ENCODE peak calls at places on chromosomes 16 and 17, in six cellular contexts. W is lower lobe of right lung, T is HFF-Myc, Y is adrenal gland, X is tibial artery, M is brain microvascular endothelial cell. E is an unnamed sample.

GRCh38 chr17:79664925-79665738 is 54.3 kb upstream of the RBFOX3 start:
- DNase-seq in W (peak), T (no peak), Y (peak), X (peak), M (no peak), E (no peak)

GRCh38 chr16:48535831-48536599 is 74.0 kb downstream of the N4BP1 start:
- DNase-seq in W (peak), T (no peak), Y (peak), X (peak), M (peak), E (peak)

GRCh38 chr16:78775161-78775561 is 675.7 kb downstream of the WWOX start:
- DNase-seq in W (no peak), T (no peak), Y (no peak), X (no peak), M (no peak), E (no peak)

GRCh38 chr17:66507103-66507923 is 204.9 kb downstream of the PRKCA start:
- DNase-seq in W (no peak), T (no peak), Y (peak), X (no peak), M (peak), E (no peak)

GRCh38 chr17:54992797-54993639 is 24.5 kb downstream of the STXBP4 start:
- DNase-seq in W (no peak), T (peak), Y (no peak), X (no peak), M (no peak), E (no peak)

GRCh38 chr17:61361084-61361483 is 38.6 kb upstream of the TBX2 start:
- DNase-seq in W (no peak), T (no peak), Y (no peak), X (no peak), M (no peak), E (peak)

GRCh38 chr16:57616241-57616640 is 12.2 kb upstream of the ADGRG1 start:
- DNase-seq in W (no peak), T (no peak), Y (peak), X (peak), M (no peak), E (no peak)

GRCh38 chr16:57534881-57535658 is 1.3 kb downstream of the CCDC102A start:
- DNase-seq in W (peak), T (no peak), Y (no peak), X (peak), M (no peak), E (no peak)

GRCh38 chr16:20612551-20613470 is 36.6 kb upstream of the ACSM2B start:
- DNase-seq in W (peak), T (no peak), Y (peak), X (peak), M (no peak), E (no peak)

GRCh38 chr16:11250091-11250785 is 5.8 kb downstream of the SOCS1 start:
- DNase-seq in W (no peak), T (no peak), Y (no peak), X (no peak), M (no peak), E (no peak)

GRCh38 chr16:88983157-88983556 is 6.2 kb upstream of the CBFA2T3 start:
- DNase-seq in W (no peak), T (no peak), Y (no peak), X (no peak), M (no peak), E (no peak)

GRCh38 chr17:561118-561517 is 153.5 kb downstream of the VPS53 start:
- DNase-seq in W (no peak), T (no peak), Y (no peak), X (no peak), M (peak), E (no peak)

GRCh38 chr17:50221500-50222480 is 20.4 kb upstream of the COL1A1 start:
- DNase-seq in W (peak), T (no peak), Y (no peak), X (peak), M (no peak), E (no peak)

GRCh38 chr17:75289832-75290337 is 652 bp upstream of the SLC25A19 start:
- DNase-seq in W (peak), T (no peak), Y (peak), X (peak), M (peak), E (no peak)

GRCh38 chr16:82456683-82457082 is 170.1 kb upstream of the CDH13 start:
- DNase-seq in W (peak), T (peak), Y (peak), X (peak), M (peak), E (no peak)
- TF ChIP-seq CTCF in W (peak), T (peak), Y (peak), X (peak), M (peak), E (peak)

GRCh38 chr17:81458628-81459027 is 54.0 kb downstream of the ACTG1 start:
- DNase-seq in W (no peak), T (no peak), Y (no peak), X (no peak), M (no peak), E (no peak)
- TF ChIP-seq CTCF in W (no peak), T (no peak), Y (no peak), X (no peak), M (no peak), E (no peak)

GRCh38 chr16:55372792-55373488 is 48.9 kb downstream of the IRX6 start:
- DNase-seq in W (no peak), T (no peak), Y (peak), X (no peak), M (no peak), E (no peak)

GRCh38 chr16:55368205-55368604 is 44.2 kb downstream of the IRX6 start:
- DNase-seq in W (no peak), T (no peak), Y (peak), X (no peak), M (no peak), E (no peak)

GRCh38 chr16:55373489-55373832 is 49.5 kb downstream of the IRX6 start:
- DNase-seq in W (no peak), T (no peak), Y (no peak), X (no peak), M (no peak), E (no peak)

GRCh38 chr16:55369151-55369550 is 45.1 kb downstream of the IRX6 start:
- DNase-seq in W (no peak), T (no peak), Y (no peak), X (no peak), M (no peak), E (no peak)

DNA sequence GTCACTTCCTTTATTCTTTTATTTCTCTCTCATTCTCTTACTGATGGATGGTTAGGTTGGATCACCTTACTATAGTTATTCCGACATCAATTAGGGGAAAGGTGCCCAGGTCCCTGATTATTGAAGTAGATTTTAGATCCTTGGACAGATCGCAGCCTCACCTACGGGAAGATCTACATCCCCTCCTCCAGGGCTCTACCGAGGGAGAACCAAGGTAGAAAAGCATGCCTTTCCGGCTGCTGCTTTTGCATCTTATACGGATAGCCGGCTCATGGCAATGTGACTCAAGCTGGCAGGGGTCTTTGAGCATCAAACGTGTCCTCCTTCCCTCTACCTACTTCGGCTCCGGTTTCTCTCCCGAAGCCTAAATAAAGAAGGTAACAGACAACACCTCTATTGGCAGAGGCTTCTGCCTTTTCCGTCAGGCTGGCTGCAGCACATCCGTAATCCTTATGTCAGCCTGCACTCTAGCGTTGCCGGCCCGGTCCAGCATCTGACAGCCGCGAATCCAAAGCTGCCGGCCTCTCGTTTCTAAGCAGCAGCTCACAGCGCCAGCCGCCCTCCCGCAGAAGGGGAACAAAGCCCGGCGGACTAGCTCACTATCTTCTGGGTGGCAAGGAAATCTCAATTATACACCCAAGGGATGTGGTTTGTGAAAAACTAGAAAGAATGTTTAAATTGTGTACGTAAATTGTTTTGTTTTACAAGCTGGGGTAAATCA is 46.9 kb downstream of the IRX6 start:
- DNase-seq in W (peak), T (no peak), Y (peak), X (peak), M (peak), E (no peak)
- TF ChIP-seq CTCF in W (peak), T (peak), Y (no peak), X (peak), M (peak), E (peak)

DNA sequence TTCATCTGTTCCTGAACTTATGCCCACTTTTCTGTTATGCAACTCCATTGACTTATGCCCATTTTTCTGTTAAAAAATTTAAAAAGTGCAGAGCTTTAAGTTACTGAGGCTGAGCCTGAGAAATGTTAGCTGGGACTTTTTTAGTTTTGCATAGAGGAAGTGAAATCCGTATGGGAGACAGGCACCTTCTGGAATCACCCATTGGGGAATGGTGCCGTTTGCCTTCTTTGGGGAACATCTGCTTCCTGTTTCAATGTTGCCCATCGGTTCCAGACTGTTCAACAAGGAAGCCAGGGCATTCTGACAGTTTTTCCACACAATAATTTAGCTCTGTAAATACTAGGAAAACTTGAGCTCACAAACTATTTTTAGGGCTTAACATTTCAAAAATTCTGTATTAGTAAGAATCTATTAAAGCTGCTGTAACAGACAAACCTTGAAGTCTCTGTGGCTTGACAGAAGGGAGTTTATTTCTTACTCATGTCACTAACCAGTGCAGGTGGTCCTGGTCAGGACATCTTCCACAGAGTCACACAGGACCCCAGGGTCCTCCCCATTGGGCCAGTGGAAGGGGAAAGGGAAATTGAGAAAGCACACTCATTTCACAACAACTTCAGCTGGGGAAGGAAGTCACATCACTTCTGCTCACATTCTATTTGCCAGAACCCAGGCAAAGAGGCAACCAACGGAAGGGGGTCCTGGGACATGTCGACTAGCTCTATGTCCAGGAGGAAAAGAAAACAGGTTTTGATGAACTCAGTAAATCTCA is 17.2 kb downstream of the PRKCB start:
- DNase-seq in W (no peak), T (no peak), Y (no peak), X (no peak), M (no peak), E (no peak)
- TF ChIP-seq CTCF in W (no peak), T (no peak), Y (no peak), X (no peak), M (no peak), E (no peak)

DNA sequence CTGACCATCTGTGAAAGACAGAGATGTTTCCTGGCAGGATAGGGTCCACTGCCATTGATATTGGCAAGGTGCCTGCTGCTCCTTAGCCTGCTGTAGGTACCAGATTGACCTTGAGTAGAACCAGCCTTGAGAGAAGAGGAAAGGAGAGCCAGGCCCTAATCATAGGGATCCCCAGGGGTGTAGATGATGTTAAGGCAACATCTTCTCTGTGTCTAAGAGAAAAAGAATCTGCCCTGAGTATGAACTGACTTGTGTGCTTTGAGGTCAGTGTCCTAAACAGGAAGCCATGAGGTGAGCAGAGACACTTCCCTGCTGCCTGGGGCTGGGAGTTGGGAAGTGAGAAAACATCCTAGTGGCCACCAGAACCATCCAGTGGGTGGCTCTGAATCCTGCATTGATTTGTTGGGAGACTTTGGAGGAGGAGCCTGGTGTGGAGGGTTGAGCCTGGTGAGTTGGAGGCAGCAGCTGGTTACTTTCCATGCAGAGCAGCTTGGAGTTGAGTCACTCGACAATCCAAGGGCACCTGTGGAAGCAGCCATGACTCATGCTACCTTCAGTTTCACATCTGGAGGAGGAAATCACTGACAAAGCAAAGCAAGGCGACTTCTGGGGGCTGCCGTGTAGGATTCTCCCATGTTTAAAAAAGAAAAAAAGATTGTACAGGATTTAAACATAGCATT is 47.8 kb downstream of the BMERB1 start:
- DNase-seq in W (no peak), T (peak), Y (peak), X (no peak), M (peak), E (peak)
- TF ChIP-seq CTCF in W (no peak), T (no peak), Y (peak), X (no peak), M (peak), E (peak)

GRCh38 chr16:85785927-85786326 is 13.4 kb downstream of the EMC8 start:
- DNase-seq in W (no peak), T (no peak), Y (no peak), X (no peak), M (no peak), E (no peak)
- TF ChIP-seq CTCF in W (no peak), T (no peak), Y (no peak), X (no peak), M (no peak), E (no peak)

GRCh38 chr17:12391468-12391867 is 274.2 kb upstream of the MYOCD start:
- DNase-seq in W (no peak), T (no peak), Y (no peak), X (no peak), M (no peak), E (no peak)

GRCh38 chr17:12398636-12399035 is 267.1 kb upstream of the MYOCD start:
- DNase-seq in W (no peak), T (no peak), Y (no peak), X (no peak), M (no peak), E (no peak)

GRCh38 chr17:12395733-12396354 is 269.8 kb upstream of the MYOCD start:
- DNase-seq in W (no peak), T (no peak), Y (peak), X (no peak), M (peak), E (no peak)
- TF ChIP-seq CTCF in W (peak), T (peak), Y (peak), X (peak), M (peak), E (no peak)